ENCODE peak calls at places on chromosomes 3 and 15, in ten cellular contexts. E is GM10248, R is dorsolateral prefrontal cortex, V is MM.1S, K is left ventricle myocardium inferior, N is heart right ventricle, O is Calu3, Q is A549, G is B cell, B is fibroblast of lung. J is an unnamed sample.

GRCh38 chr15:98800437-98801233 is 152.3 kb downstream of the IGF1R start:
- DNase-seq in E (no peak), R (peak; percentile 76), V (no peak), K (no peak), N (peak; percentile 24), O (peak; percentile 55), Q (peak; percentile 81), G (no peak), B (peak; percentile 95), J (peak; percentile 53)

GRCh38 chr3:41726891-41727290 is 235.0 kb downstream of the ULK4 start:
- DNase-seq in E (no peak), R (no peak), V (no peak), K (no peak), N (no peak), O (no peak), Q (no peak), G (no peak), B (no peak), J (no peak)

GRCh38 chr3:167843886-167844285 is 108.4 kb downstream of the SERPINI1 start:
- DNase-seq in E (no peak), R (no peak), V (no peak), K (no peak), N (no peak), O (no peak), Q (no peak), G (peak; percentile 21), B (no peak), J (no peak)

GRCh38 chr15:74752011-74752410 is 3.4 kb downstream of the CYP1A2 start:
- DNase-seq in E (no peak), R (no peak), V (no peak), K (no peak), N (no peak), O (no peak), Q (no peak), G (no peak), B (no peak), J (no peak)

GRCh38 chr3:4889896-4890295 is 89.3 kb upstream of the BHLHE40 start:
- DNase-seq in E (no peak), R (no peak), V (no peak), K (no peak), N (no peak), O (no peak), Q (no peak), G (no peak), B (peak; percentile 26), J (no peak)

GRCh38 chr15:92845109-92845508 is 55.0 kb upstream of the CHD2 start:
- DNase-seq in E (peak; percentile 41), R (no peak), V (peak; percentile 88), K (no peak), N (no peak), O (peak; percentile 36), Q (peak; percentile 72), G (peak; percentile 60), B (peak; percentile 72), J (no peak)

GRCh38 chr3:123559040-123559861 is 25.6 kb downstream of the HACD2 start:
- DNase-seq in E (peak; percentile 56), R (no peak), V (peak; percentile 62), K (no peak), N (no peak), O (peak; percentile 14), Q (peak; percentile 53), G (peak; percentile 43), B (peak; percentile 72), J (no peak)

GRCh38 chr3:38054166-38054991 is 15.4 kb downstream of the DLEC1 start:
- DNase-seq in E (no peak), R (no peak), V (no peak), K (no peak), N (no peak), O (no peak), Q (no peak), G (no peak), B (no peak), J (no peak)

GRCh38 chr15:22227961-22228762 is 147.8 kb downstream of the OR4M2 start:
- DNase-seq in E (no peak), R (no peak), V (no peak), K (no peak), N (no peak), O (no peak), Q (no peak), G (no peak), B (no peak), J (no peak)

GRCh38 chr3:126245811-126246727 is 65.7 kb upstream of the ALDH1L1 start:
- DNase-seq in E (peak; percentile 25), R (no peak), V (peak; percentile 29), K (no peak), N (peak; percentile 48), O (peak; percentile 61), Q (peak; percentile 54), G (no peak), B (peak; percentile 80), J (peak; percentile 67)

GRCh38 chr3:7672124-7672523 is 811.2 kb downstream of the GRM7 start:
- DNase-seq in E (no peak), R (no peak), V (no peak), K (no peak), N (no peak), O (no peak), Q (no peak), G (no peak), B (no peak), J (no peak)

GRCh38 chr3:61448378-61448777 is 113.0 kb upstream of the PTPRG start:
- DNase-seq in E (no peak), R (no peak), V (no peak), K (no peak), N (no peak), O (no peak), Q (no peak), G (no peak), B (no peak), J (no peak)

GRCh38 chr3:102712896-102713295 is 278.1 kb downstream of the ZPLD1 start:
- DNase-seq in E (no peak), R (no peak), V (no peak), K (no peak), N (no peak), O (no peak), Q (no peak), G (no peak), B (no peak), J (no peak)

DNA sequence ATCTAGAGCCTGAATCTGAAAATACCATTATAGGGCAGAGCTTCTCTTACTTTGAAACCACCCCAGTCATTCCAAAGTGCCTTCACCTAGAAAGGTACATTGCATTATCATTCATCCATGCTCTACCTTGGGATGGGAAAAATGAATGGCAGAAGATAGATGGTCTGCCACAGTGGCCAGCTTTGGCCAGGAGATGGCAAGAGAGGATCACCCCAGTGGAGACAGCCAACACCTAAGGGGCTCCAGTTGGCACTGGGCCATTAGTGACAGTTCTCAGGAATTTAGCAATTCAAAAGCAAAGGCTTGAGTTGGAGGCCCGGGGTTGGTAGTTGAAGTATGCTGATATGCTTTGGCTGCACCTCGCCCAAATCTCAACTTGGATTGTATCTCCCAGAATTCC is 253.6 kb upstream of the MRPL3 start:
- DNase-seq in E (no peak), R (no peak), V (no peak), K (no peak), N (no peak), O (no peak), Q (no peak), G (no peak), B (no peak), J (no peak)
- TF ChIP-seq CTCF in E (no peak), R (no peak), V (no peak), K (no peak), N (no peak), O (no peak), Q (no peak), G (no peak), B (no peak), J (no peak)

GRCh38 chr3:134807189-134807588 is 12.1 kb downstream of the EPHB1 start:
- DNase-seq in E (no peak), R (no peak), V (no peak), K (no peak), N (no peak), O (no peak), Q (no peak), G (no peak), B (no peak), J (no peak)
- TF ChIP-seq CTCF in E (no peak), R (no peak), V (no peak), K (no peak), N (no peak), O (no peak), Q (no peak), G (no peak), B (no peak), J (no peak)

GRCh38 chr3:183159319-183159718 is 3.2 kb downstream of the LAMP3 start:
- DNase-seq in E (no peak), R (no peak), V (no peak), K (no peak), N (no peak), O (peak; percentile 45), Q (no peak), G (no peak), B (no peak), J (no peak)
- TF ChIP-seq CTCF in E (peak; percentile 47), R (no peak), V (peak; percentile 43), K (no peak), N (no peak), O (peak; percentile 55), Q (no peak), G (no peak), B (peak; percentile 18), J (no peak)

GRCh38 chr15:94596707-94597106 is 365.3 kb downstream of the MCTP2 start:
- DNase-seq in E (no peak), R (no peak), V (no peak), K (no peak), N (no peak), O (no peak), Q (no peak), G (no peak), B (no peak), J (no peak)

GRCh38 chr15:94602771-94603474 is 371.6 kb downstream of the MCTP2 start:
- DNase-seq in E (no peak), R (no peak), V (no peak), K (no peak), N (no peak), O (no peak), Q (no peak), G (no peak), B (no peak), J (no peak)

GRCh38 chr15:94600496-94600895 is 369.1 kb downstream of the MCTP2 start:
- DNase-seq in E (no peak), R (no peak), V (no peak), K (no peak), N (no peak), O (no peak), Q (no peak), G (no peak), B (no peak), J (no peak)
- TF ChIP-seq CTCF in E (no peak), R (no peak), V (no peak), K (no peak), N (no peak), O (no peak), Q (no peak), G (no peak), B (no peak), J (no peak)